ENCODE peak calls at places on chromosomes 1 and 21, in nine cellular contexts. N is HCT116, U is breast epithelium, G is adrenal gland, J is heart left ventricle, H is uterus, E is A549, C is endothelial cell of umbilical vein, S is stomach. A is an unnamed sample.

GRCh38 chr1:46173361-46173856 is 1.5 kb upstream of the TSPAN1 start:
- DNase-seq in N (no peak), U (no peak), G (no peak), J (no peak), H (no peak), E (no peak), C (no peak), S (no peak), A (no peak)

GRCh38 chr1:32900956-32901822 is at the start of gene TMEM54:
- DNase-seq in N (no peak), U (peak; percentile 63), G (no peak), J (peak; percentile 76), H (peak; percentile 70), E (no peak), C (no peak), S (peak; percentile 86), A (no peak)

GRCh38 chr1:245698860-245699259 is 544.1 kb downstream of the KIF26B start:
- DNase-seq in N (no peak), U (no peak), G (no peak), J (no peak), H (no peak), E (no peak), C (no peak), S (no peak), A (no peak)

GRCh38 chr1:245172829-245173228 is 18.0 kb downstream of the KIF26B start:
- DNase-seq in N (no peak), U (no peak), G (no peak), J (no peak), H (no peak), E (no peak), C (no peak), S (no peak), A (no peak)

GRCh38 chr1:10604966-10605365 is 130.2 kb downstream of the PEX14 start:
- DNase-seq in N (no peak), U (no peak), G (no peak), J (no peak), H (no peak), E (no peak), C (no peak), S (no peak), A (no peak)

GRCh38 chr1:44807364-44808062 is 362 bp upstream of the DYNLT4 start:
- DNase-seq in N (peak; percentile 98), U (peak; percentile 97), G (peak; percentile 99), J (peak; percentile 97), H (peak; percentile 97), E (peak; percentile 90), C (peak; percentile 100), S (peak; percentile 95), A (peak; percentile 96)

GRCh38 chr1:227899141-227899819 is 48.5 kb downstream of the WNT9A start:
- DNase-seq in N (no peak), U (peak; percentile 8), G (no peak), J (peak; percentile 47), H (peak; percentile 6), E (no peak), C (no peak), S (no peak), A (peak; percentile 8)

GRCh38 chr1:232047473-232047872 is 420.9 kb downstream of the DISC1 start:
- DNase-seq in N (peak; percentile 13), U (no peak), G (no peak), J (no peak), H (no peak), E (no peak), C (no peak), S (no peak), A (no peak)

GRCh38 chr1:114668784-114669561 is 876 bp downstream of the DENND2C start:
- DNase-seq in N (no peak), U (no peak), G (no peak), J (no peak), H (no peak), E (no peak), C (no peak), S (no peak), A (no peak)

GRCh38 chr1:114669562-114670082 is at the start of gene DENND2C:
- DNase-seq in N (no peak), U (no peak), G (no peak), J (no peak), H (no peak), E (no peak), C (no peak), S (no peak), A (no peak)

GRCh38 chr1:114671939-114672275 is 2.1 kb upstream of the DENND2C start:
- DNase-seq in N (no peak), U (no peak), G (no peak), J (no peak), H (no peak), E (no peak), C (no peak), S (no peak), A (no peak)

GRCh38 chr1:114671011-114671938 is 1.4 kb upstream of the DENND2C start:
- DNase-seq in N (no peak), U (no peak), G (no peak), J (no peak), H (no peak), E (peak; percentile 10), C (peak; percentile 30), S (no peak), A (no peak)

DNA sequence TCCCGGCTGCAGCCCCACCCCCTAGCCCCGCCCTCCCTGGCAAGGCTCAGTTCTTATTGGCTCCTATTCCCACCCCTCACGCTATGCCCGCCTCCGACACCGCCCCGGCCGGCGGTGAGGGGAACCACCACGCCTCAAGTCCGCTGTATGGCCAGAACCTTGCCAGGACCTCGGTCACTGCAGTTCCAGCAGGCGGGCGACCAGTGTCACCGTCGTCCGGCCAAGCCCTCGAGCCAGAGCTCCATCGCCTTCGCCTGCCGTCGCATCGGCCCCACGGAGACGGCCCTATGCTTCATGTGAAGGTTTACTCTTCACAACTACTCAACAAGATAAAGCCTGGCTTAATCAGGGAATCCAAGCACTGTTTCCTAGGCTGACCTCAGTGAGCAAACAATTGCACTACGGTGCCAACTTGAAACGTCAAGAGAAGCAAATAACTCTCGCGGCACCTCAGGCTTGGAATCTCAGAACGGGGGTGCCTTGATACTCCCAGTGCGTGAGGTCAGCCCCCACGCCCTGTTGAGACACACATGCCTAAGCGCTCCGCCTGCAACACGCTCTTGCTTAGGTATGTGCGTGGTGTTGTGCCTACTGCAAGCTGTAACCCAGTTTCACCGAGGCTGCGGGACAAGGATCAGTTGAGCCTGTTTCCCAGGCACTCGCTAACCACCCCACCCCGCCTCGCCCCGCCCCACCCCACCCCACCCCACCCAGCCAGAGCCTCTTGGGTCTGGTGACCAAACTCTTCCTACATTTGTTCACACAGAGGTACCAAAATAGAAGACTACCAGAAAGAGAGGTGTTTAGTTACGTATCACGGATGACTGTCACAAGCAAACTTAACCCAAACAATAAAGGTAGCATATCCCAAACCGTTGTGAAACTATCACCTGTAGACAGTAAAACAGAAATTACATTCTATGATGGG is 498 bp upstream of the DENND2C start:
- DNase-seq in N (peak; percentile 88), U (peak; percentile 89), G (peak; percentile 96), J (peak; percentile 95), H (peak; percentile 92), E (peak; percentile 65), C (peak; percentile 91), S (peak; percentile 95), A (peak; percentile 98)
- TF ChIP-seq POLR2A in N (peak; percentile 72), U (no peak), G (no peak), J (peak; percentile 87), H (peak; percentile 71), E (peak; percentile 42), C (no peak), S (no peak), A (peak; percentile 81)

GRCh38 chr1:38508272-38508671 is 351.3 kb downstream of the RRAGC start:
- DNase-seq in N (no peak), U (no peak), G (no peak), J (no peak), H (no peak), E (no peak), C (no peak), S (no peak), A (no peak)

GRCh38 chr1:38516560-38516959 is 343.0 kb downstream of the RRAGC start:
- DNase-seq in N (no peak), U (no peak), G (no peak), J (no peak), H (no peak), E (no peak), C (no peak), S (no peak), A (no peak)

GRCh38 chr1:38512789-38513188 is 346.8 kb downstream of the RRAGC start:
- DNase-seq in N (no peak), U (no peak), G (no peak), J (no peak), H (no peak), E (no peak), C (no peak), S (no peak), A (no peak)

GRCh38 chr1:38507563-38507962 is 352.0 kb downstream of the RRAGC start:
- DNase-seq in N (no peak), U (no peak), G (no peak), J (no peak), H (no peak), E (no peak), C (no peak), S (no peak), A (no peak)

GRCh38 chr1:38512024-38512623 is 347.4 kb downstream of the RRAGC start:
- DNase-seq in N (no peak), U (no peak), G (no peak), J (no peak), H (no peak), E (no peak), C (no peak), S (no peak), A (no peak)
- H3K4me1 ChIP-seq in N (no peaks in the 10 kb centered on the region), U (no peaks in the 10 kb centered on the region), G (no peaks in the 10 kb centered on the region), J (no peaks in the 10 kb centered on the region), H (no peaks in the 10 kb centered on the region), E (no peaks in the 10 kb centered on the region), C (no peaks in the 10 kb centered on the region), S (peaks cover 8% of the 10 kb centered on the region), A (no peaks in the 10 kb centered on the region)

GRCh38 chr21:20276954-20277353 is 721.3 kb upstream of the NCAM2 start:
- DNase-seq in N (no peak), U (no peak), G (no peak), J (no peak), H (no peak), E (no peak), C (no peak), S (no peak), A (no peak)
- TF ChIP-seq POLR2A in N (no peak), U (no peak), G (no peak), J (no peak), H (no peak), E (no peak), C (no peak), S (no peak), A (no peak)

GRCh38 chr1:195568389-195568788 is 1039.9 kb downstream of the KCNT2 start:
- DNase-seq in N (no peak), U (no peak), G (no peak), J (no peak), H (no peak), E (no peak), C (no peak), S (no peak), A (no peak)

GRCh38 chr1:195574511-195574910 is 1033.7 kb downstream of the KCNT2 start:
- DNase-seq in N (no peak), U (no peak), G (no peak), J (no peak), H (no peak), E (no peak), C (no peak), S (no peak), A (no peak)

DNA sequence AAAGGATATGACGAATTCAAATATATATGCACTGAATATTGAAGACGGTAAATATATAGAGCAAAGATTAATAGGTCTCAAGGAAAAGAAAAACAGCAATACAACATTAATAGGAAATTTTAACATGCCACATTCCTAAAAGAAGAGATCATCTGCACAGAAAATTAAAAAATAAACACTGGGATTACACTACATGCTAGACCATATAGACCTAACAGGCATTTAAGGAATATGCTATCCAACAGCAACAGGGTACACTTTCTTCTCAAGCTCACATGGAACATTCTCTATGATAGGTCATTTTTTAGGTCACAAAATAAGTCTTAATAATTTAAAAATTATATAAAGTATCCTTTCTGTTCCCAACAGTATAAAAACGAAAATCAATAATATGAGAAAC is 1038.3 kb downstream of the KCNT2 start:
- DNase-seq in N (no peak), U (no peak), G (no peak), J (no peak), H (no peak), E (no peak), C (no peak), S (no peak), A (no peak)
- H3K4me1 ChIP-seq in N (no peaks in the 10 kb centered on the region), U (no peaks in the 10 kb centered on the region), G (no peaks in the 10 kb centered on the region), J (no peaks in the 10 kb centered on the region), H (no peaks in the 10 kb centered on the region), E (no peaks in the 10 kb centered on the region), C (no peaks in the 10 kb centered on the region), S (no peaks in the 10 kb centered on the region), A (no peaks in the 10 kb centered on the region)